ENCODE peak calls at places on chromosomes 1 and 21, in nine cellular contexts. One of them, this sample, is unnamed.

GRCh38 chr1:92877081-92877711 is 45.4 kb downstream of the RPL5 start:
- DNase-seq in AG10803: no peak
- DNase-seq in bronchial epithelial cell: no peak
- DNase-seq in right lobe of liver: no peak
- DNase-seq in Calu3: no peak
- DNase-seq in cardiac muscle cell: no peak
- DNase-seq in glutamatergic neuron: no peak
- DNase-seq in tibial nerve: no peak
- DNase-seq in AG04450: no peak
- DNase-seq in this sample: no peak

GRCh38 chr1:224733021-224733911 is 117.1 kb downstream of the CNIH3 start:
- DNase-seq in AG10803: peak
- DNase-seq in bronchial epithelial cell: peak
- DNase-seq in right lobe of liver: peak
- DNase-seq in Calu3: peak
- DNase-seq in cardiac muscle cell: peak
- DNase-seq in glutamatergic neuron: peak
- DNase-seq in tibial nerve: no peak
- DNase-seq in AG04450: no peak
- DNase-seq in this sample: peak

GRCh38 chr1:155173478-155174333 is at the start of gene TRIM46:
- DNase-seq in AG10803: peak
- DNase-seq in bronchial epithelial cell: peak
- DNase-seq in right lobe of liver: peak
- DNase-seq in Calu3: no peak
- DNase-seq in cardiac muscle cell: peak
- DNase-seq in glutamatergic neuron: peak
- DNase-seq in tibial nerve: no peak
- DNase-seq in AG04450: no peak
- DNase-seq in this sample: peak

GRCh38 chr1:39396671-39397070 is 94.8 kb upstream of the BMP8A start:
- DNase-seq in AG10803: no peak
- DNase-seq in bronchial epithelial cell: no peak
- DNase-seq in right lobe of liver: no peak
- DNase-seq in Calu3: no peak
- DNase-seq in cardiac muscle cell: no peak
- DNase-seq in glutamatergic neuron: no peak
- DNase-seq in tibial nerve: no peak
- DNase-seq in AG04450: no peak
- DNase-seq in this sample: no peak

GRCh38 chr1:228921473-228921872 is 186.2 kb downstream of the RHOU start:
- DNase-seq in AG10803: no peak
- DNase-seq in bronchial epithelial cell: no peak
- DNase-seq in right lobe of liver: peak
- DNase-seq in Calu3: no peak
- DNase-seq in cardiac muscle cell: no peak
- DNase-seq in glutamatergic neuron: no peak
- DNase-seq in tibial nerve: no peak
- DNase-seq in AG04450: no peak
- DNase-seq in this sample: no peak

GRCh38 chr1:185843971-185844370 is 109.8 kb downstream of the HMCN1 start:
- DNase-seq in AG10803: peak
- DNase-seq in bronchial epithelial cell: no peak
- DNase-seq in right lobe of liver: no peak
- DNase-seq in Calu3: no peak
- DNase-seq in cardiac muscle cell: no peak
- DNase-seq in glutamatergic neuron: no peak
- DNase-seq in tibial nerve: no peak
- DNase-seq in AG04450: no peak
- DNase-seq in this sample: no peak

GRCh38 chr1:40951943-40952743 is 27.4 kb upstream of the CTPS1 start:
- DNase-seq in AG10803: no peak
- DNase-seq in bronchial epithelial cell: peak
- DNase-seq in right lobe of liver: peak
- DNase-seq in Calu3: peak
- DNase-seq in cardiac muscle cell: peak
- DNase-seq in glutamatergic neuron: peak
- DNase-seq in tibial nerve: peak
- DNase-seq in AG04450: no peak
- DNase-seq in this sample: peak

GRCh38 chr1:209620484-209620879 is 31.7 kb downstream of the LAMB3 start:
- DNase-seq in AG10803: peak
- DNase-seq in bronchial epithelial cell: peak
- DNase-seq in right lobe of liver: no peak
- DNase-seq in Calu3: no peak
- DNase-seq in cardiac muscle cell: peak
- DNase-seq in glutamatergic neuron: no peak
- DNase-seq in tibial nerve: no peak
- DNase-seq in AG04450: no peak
- DNase-seq in this sample: no peak

GRCh38 chr21:15029077-15029476 is 35.7 kb downstream of the NRIP1 start:
- DNase-seq in AG10803: no peak
- DNase-seq in bronchial epithelial cell: no peak
- DNase-seq in right lobe of liver: no peak
- DNase-seq in Calu3: no peak
- DNase-seq in cardiac muscle cell: no peak
- DNase-seq in glutamatergic neuron: no peak
- DNase-seq in tibial nerve: no peak
- DNase-seq in AG04450: no peak
- DNase-seq in this sample: no peak

GRCh38 chr1:8421721-8422120 is 103.8 kb downstream of the SLC45A1 start:
- DNase-seq in AG10803: no peak
- DNase-seq in bronchial epithelial cell: no peak
- DNase-seq in right lobe of liver: no peak
- DNase-seq in Calu3: no peak
- DNase-seq in cardiac muscle cell: peak
- DNase-seq in glutamatergic neuron: peak
- DNase-seq in tibial nerve: peak
- DNase-seq in AG04450: no peak
- DNase-seq in this sample: no peak

GRCh38 chr1:220113136-220113695 is 19.3 kb downstream of the IARS2 start:
- DNase-seq in AG10803: peak
- DNase-seq in bronchial epithelial cell: peak
- DNase-seq in right lobe of liver: no peak
- DNase-seq in Calu3: no peak
- DNase-seq in cardiac muscle cell: peak
- DNase-seq in glutamatergic neuron: no peak
- DNase-seq in tibial nerve: no peak
- DNase-seq in AG04450: no peak
- DNase-seq in this sample: peak

GRCh38 chr21:45972716-45973474 is 8.7 kb upstream of the COL6A1 start:
- DNase-seq in AG10803: peak
- DNase-seq in bronchial epithelial cell: no peak
- DNase-seq in right lobe of liver: no peak
- DNase-seq in Calu3: no peak
- DNase-seq in cardiac muscle cell: peak
- DNase-seq in glutamatergic neuron: no peak
- DNase-seq in tibial nerve: peak
- DNase-seq in AG04450: peak
- DNase-seq in this sample: peak

GRCh38 chr1:46671554-46671953 is at the start of gene TEX38:
- DNase-seq in AG10803: no peak
- DNase-seq in bronchial epithelial cell: no peak
- DNase-seq in right lobe of liver: no peak
- DNase-seq in Calu3: no peak
- DNase-seq in cardiac muscle cell: no peak
- DNase-seq in glutamatergic neuron: no peak
- DNase-seq in tibial nerve: no peak
- DNase-seq in AG04450: no peak
- DNase-seq in this sample: no peak

GRCh38 chr1:46667782-46668760 is at the start of gene ATPAF1:
- DNase-seq in AG10803: peak
- DNase-seq in bronchial epithelial cell: peak
- DNase-seq in right lobe of liver: peak
- DNase-seq in Calu3: peak
- DNase-seq in cardiac muscle cell: peak
- DNase-seq in glutamatergic neuron: peak
- DNase-seq in tibial nerve: peak
- DNase-seq in AG04450: no peak
- DNase-seq in this sample: peak

GRCh38 chr1:46673749-46674182 is 2.1 kb downstream of the TEX38 start:
- DNase-seq in AG10803: no peak
- DNase-seq in bronchial epithelial cell: no peak
- DNase-seq in right lobe of liver: no peak
- DNase-seq in Calu3: no peak
- DNase-seq in cardiac muscle cell: peak
- DNase-seq in glutamatergic neuron: no peak
- DNase-seq in tibial nerve: no peak
- DNase-seq in AG04450: no peak
- DNase-seq in this sample: no peak

GRCh38 chr1:46665983-46666382 is 2.2 kb downstream of the ATPAF1 start:
- DNase-seq in AG10803: no peak
- DNase-seq in bronchial epithelial cell: no peak
- DNase-seq in right lobe of liver: no peak
- DNase-seq in Calu3: no peak
- DNase-seq in cardiac muscle cell: no peak
- DNase-seq in glutamatergic neuron: no peak
- DNase-seq in tibial nerve: no peak
- DNase-seq in AG04450: no peak
- DNase-seq in this sample: no peak

DNA sequence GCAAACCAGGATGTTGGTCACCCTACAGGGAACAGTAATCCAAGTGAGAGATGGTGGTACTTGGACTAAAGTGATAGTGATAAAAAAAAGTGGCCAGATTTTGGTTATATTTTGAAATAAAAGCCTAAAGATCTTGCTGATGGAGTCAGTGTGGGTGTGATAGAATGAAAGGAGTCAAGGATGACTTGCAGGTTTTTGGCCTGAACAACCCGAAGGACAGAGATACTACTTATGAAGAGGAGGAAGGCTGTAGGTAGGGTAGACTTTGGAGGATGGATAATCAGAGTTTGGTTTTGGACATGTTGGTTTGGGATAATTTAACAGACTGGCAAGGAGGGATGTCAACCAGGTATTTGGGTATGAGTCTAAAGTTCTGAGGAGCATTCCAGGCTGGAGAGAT is 1.5 kb upstream of the TEX38 start:
- DNase-seq in AG10803: no peak
- DNase-seq in bronchial epithelial cell: no peak
- DNase-seq in right lobe of liver: no peak
- DNase-seq in Calu3: no peak
- DNase-seq in cardiac muscle cell: no peak
- DNase-seq in glutamatergic neuron: no peak
- DNase-seq in tibial nerve: no peak
- DNase-seq in AG04450: no peak
- DNase-seq in this sample: no peak
- TF ChIP-seq CTCF in AG10803: no peak
- TF ChIP-seq CTCF in bronchial epithelial cell: no peak
- TF ChIP-seq CTCF in right lobe of liver: no peak
- TF ChIP-seq CTCF in Calu3: no peak
- TF ChIP-seq CTCF in cardiac muscle cell: no peak
- TF ChIP-seq CTCF in glutamatergic neuron: no peak
- TF ChIP-seq CTCF in tibial nerve: no peak
- TF ChIP-seq CTCF in AG04450: no peak
- TF ChIP-seq CTCF in this sample: no peak

GRCh38 chr21:31198575-31198974 is 145.5 kb downstream of the TIAM1 start:
- DNase-seq in AG10803: peak
- DNase-seq in bronchial epithelial cell: peak
- DNase-seq in right lobe of liver: no peak
- DNase-seq in Calu3: peak
- DNase-seq in cardiac muscle cell: peak
- DNase-seq in glutamatergic neuron: no peak
- DNase-seq in tibial nerve: peak
- DNase-seq in AG04450: peak
- DNase-seq in this sample: peak
- TF ChIP-seq CTCF in AG10803: peak
- TF ChIP-seq CTCF in bronchial epithelial cell: peak
- TF ChIP-seq CTCF in right lobe of liver: peak
- TF ChIP-seq CTCF in Calu3: no peak
- TF ChIP-seq CTCF in cardiac muscle cell: peak
- TF ChIP-seq CTCF in glutamatergic neuron: peak
- TF ChIP-seq CTCF in tibial nerve: peak
- TF ChIP-seq CTCF in AG04450: peak
- TF ChIP-seq CTCF in this sample: peak

DNA sequence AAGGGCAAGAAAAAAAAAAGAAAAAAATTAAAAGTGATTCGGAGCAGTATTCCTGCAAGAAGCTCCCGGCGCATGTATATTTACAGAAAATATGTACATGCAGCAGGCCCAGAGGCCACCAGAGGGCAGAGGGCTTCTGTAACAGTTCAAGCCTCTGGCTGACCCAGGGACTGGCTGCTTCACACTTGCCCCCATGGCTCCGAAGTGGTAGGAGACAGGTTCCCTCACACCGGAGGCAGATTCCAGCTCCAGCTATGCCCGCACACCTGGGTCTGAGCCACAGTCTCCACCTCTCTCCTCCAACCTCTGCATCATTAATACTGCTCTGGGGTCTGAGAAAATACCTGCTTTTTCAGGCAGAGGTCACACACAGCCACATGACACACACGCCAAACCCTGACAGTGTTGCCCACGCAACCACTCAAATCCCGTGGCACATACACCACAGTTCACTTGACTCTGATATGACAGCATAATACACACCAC is 2.2 kb upstream of the ARHGAP30 start:
- DNase-seq in AG10803: peak
- DNase-seq in bronchial epithelial cell: peak
- DNase-seq in right lobe of liver: no peak
- DNase-seq in Calu3: peak
- DNase-seq in cardiac muscle cell: peak
- DNase-seq in glutamatergic neuron: peak
- DNase-seq in tibial nerve: peak
- DNase-seq in AG04450: no peak
- DNase-seq in this sample: peak
- TF ChIP-seq CTCF in AG10803: peak
- TF ChIP-seq CTCF in bronchial epithelial cell: peak
- TF ChIP-seq CTCF in right lobe of liver: peak
- TF ChIP-seq CTCF in Calu3: peak
- TF ChIP-seq CTCF in cardiac muscle cell: peak
- TF ChIP-seq CTCF in glutamatergic neuron: peak
- TF ChIP-seq CTCF in tibial nerve: peak
- TF ChIP-seq CTCF in AG04450: peak
- TF ChIP-seq CTCF in this sample: peak

GRCh38 chr21:36541721-36542139 is 61.8 kb upstream of the CLDN14 start:
- DNase-seq in AG10803: no peak
- DNase-seq in bronchial epithelial cell: no peak
- DNase-seq in right lobe of liver: no peak
- DNase-seq in Calu3: no peak
- DNase-seq in cardiac muscle cell: no peak
- DNase-seq in glutamatergic neuron: no peak
- DNase-seq in tibial nerve: no peak
- DNase-seq in AG04450: no peak
- DNase-seq in this sample: peak
- TF ChIP-seq CTCF in AG10803: no peak
- TF ChIP-seq CTCF in bronchial epithelial cell: no peak
- TF ChIP-seq CTCF in right lobe of liver: no peak
- TF ChIP-seq CTCF in Calu3: no peak
- TF ChIP-seq CTCF in cardiac muscle cell: no peak
- TF ChIP-seq CTCF in glutamatergic neuron: no peak
- TF ChIP-seq CTCF in tibial nerve: no peak
- TF ChIP-seq CTCF in AG04450: no peak
- TF ChIP-seq CTCF in this sample: no peak

GRCh38 chr1:11458811-11459275 is 20.1 kb upstream of the DISP3 start:
- DNase-seq in AG10803: no peak
- DNase-seq in bronchial epithelial cell: no peak
- DNase-seq in right lobe of liver: no peak
- DNase-seq in Calu3: no peak
- DNase-seq in cardiac muscle cell: peak
- DNase-seq in glutamatergic neuron: no peak
- DNase-seq in tibial nerve: no peak
- DNase-seq in AG04450: no peak
- DNase-seq in this sample: no peak
- TF ChIP-seq CTCF in AG10803: no peak
- TF ChIP-seq CTCF in bronchial epithelial cell: no peak
- TF ChIP-seq CTCF in right lobe of liver: no peak
- TF ChIP-seq CTCF in Calu3: no peak
- TF ChIP-seq CTCF in cardiac muscle cell: no peak
- TF ChIP-seq CTCF in glutamatergic neuron: no peak
- TF ChIP-seq CTCF in tibial nerve: no peak
- TF ChIP-seq CTCF in AG04450: no peak
- TF ChIP-seq CTCF in this sample: no peak

GRCh38 chr1:167720965-167721616 is 691 bp upstream of the MPZL1 start:
- DNase-seq in AG10803: peak
- DNase-seq in bronchial epithelial cell: peak
- DNase-seq in right lobe of liver: no peak
- DNase-seq in Calu3: peak
- DNase-seq in cardiac muscle cell: peak
- DNase-seq in glutamatergic neuron: no peak
- DNase-seq in tibial nerve: peak
- DNase-seq in AG04450: no peak
- DNase-seq in this sample: no peak
- TF ChIP-seq CTCF in AG10803: peak
- TF ChIP-seq CTCF in bronchial epithelial cell: peak
- TF ChIP-seq CTCF in right lobe of liver: peak
- TF ChIP-seq CTCF in Calu3: peak
- TF ChIP-seq CTCF in cardiac muscle cell: peak
- TF ChIP-seq CTCF in glutamatergic neuron: no peak
- TF ChIP-seq CTCF in tibial nerve: no peak
- TF ChIP-seq CTCF in AG04450: peak
- TF ChIP-seq CTCF in this sample: no peak

This sample was measured in GM13976.